ENCODE peak calls at places on chromosomes 16 and 17, in four cellular contexts. D is skeletal muscle cell, E is anterior cingulate cortex, A is sigmoid colon. V is an unnamed sample.

GRCh38 chr16:4935231-4935855 is 1.6 kb downstream of the PPL start:
- DNase-seq in E (no peak), D (peak), A (peak), V (no peak)

GRCh38 chr17:63773272-63774140 is at the start of gene CCDC47:
- DNase-seq in A (peak), D (peak), E (peak), V (peak)

GRCh38 chr17:27560668-27561067 is 70.3 kb upstream of the LGALS9 start:
- DNase-seq in E (no peak), A (no peak), D (no peak), V (no peak)

GRCh38 chr16:35687781-35688180 is 2228.4 kb downstream of the TP53TG3F start:
- DNase-seq in A (no peak), D (no peak), E (no peak), V (no peak)

GRCh38 chr16:87918314-87918713 is 18.0 kb downstream of the CA5A start:
- DNase-seq in A (peak), E (no peak), D (no peak), V (peak)

GRCh38 chr17:6279659-6280058 is 155.3 kb downstream of the AIPL1 start:
- DNase-seq in D (no peak), E (no peak), A (no peak), V (no peak)

GRCh38 chr17:72515291-72516065 is 394.7 kb downstream of the SOX9 start:
- DNase-seq in A (no peak), D (no peak), E (no peak), V (no peak)

GRCh38 chr16:29674188-29674587 is 4.8 kb upstream of the QPRT start:
- DNase-seq in A (peak), E (peak), D (no peak), V (peak)

GRCh38 chr17:72843591-72843990 is 248.9 kb downstream of the SLC39A11 start:
- DNase-seq in E (no peak), D (no peak), A (no peak), V (no peak)

GRCh38 chr16:9854665-9855064 is 327.6 kb downstream of the GRIN2A start:
- DNase-seq in D (peak), A (no peak), E (no peak), V (no peak)

GRCh38 chr17:65294184-65294719 is 157.1 kb downstream of the RGS9 start:
- DNase-seq in D (peak), E (no peak), A (peak), V (peak)

GRCh38 chr16:59573528-59574271 is 839.6 kb upstream of the GOT2 start:
- DNase-seq in D (peak), A (no peak), E (no peak), V (no peak)

GRCh38 chr16:57810197-57811024 is 8.1 kb upstream of the KIFC3 start:
- DNase-seq in D (peak), A (peak), E (no peak), V (peak)

GRCh38 chr16:46629331-46629843 is 8.2 kb upstream of the SHCBP1 start:
- DNase-seq in A (no peak), D (no peak), E (no peak), V (no peak)

GRCh38 chr17:40092581-40092980 is 7.8 kb downstream of the NR1D1 start:
- DNase-seq in D (no peak), E (no peak), A (no peak), V (peak)

GRCh38 chr17:41785876-41786226 is 660 bp downstream of the JUP start:
- DNase-seq in E (no peak), D (no peak), A (no peak), V (no peak)

GRCh38 chr16:23967018-23967417 is 131.2 kb downstream of the PRKCB start:
- DNase-seq in D (no peak), A (no peak), E (no peak), V (no peak)

GRCh38 chr17:81978901-81979298 is 1.5 kb downstream of the ASPSCR1 start:
- DNase-seq in E (no peak), A (no peak), D (no peak), V (no peak)

GRCh38 chr16:89700649-89701424 is 668 bp downstream of the SPATA2L start:
- DNase-seq in A (no peak), E (no peak), D (no peak), V (peak)

GRCh38 chr16:53209489-53209888 is 154.7 kb downstream of the CHD9 start:
- DNase-seq in E (no peak), D (no peak), A (no peak), V (no peak)

GRCh38 chr16:58366247-58367031 is 25.8 kb upstream of the GINS3 start:
- DNase-seq in D (peak), E (no peak), A (no peak), V (peak)

GRCh38 chr16:28212532-28212873 is 738 bp upstream of the XPO6 start:
- DNase-seq in D (no peak), E (no peak), A (no peak), V (no peak)

GRCh38 chr17:62882878-62883277 is 74.8 kb upstream of the MARCHF10 start:
- DNase-seq in A (no peak), E (no peak), D (peak), V (no peak)

GRCh38 chr16:89183463-89183862 is 11.9 kb downstream of the CDH15 start:
- DNase-seq in E (no peak), D (no peak), A (no peak), V (no peak)

V was measured in head of caudate nucleus.